ENCODE peak calls at places on chromosomes 13 and 19, in five cellular contexts. One of them, this sample, is unnamed.

GRCh38 chr19:18109731-18110671 is 12.4 kb downstream of the MAST3 start:
- DNase-seq in stimulated activated CD4-positive, alpha-beta T cell treated with anti-CD3 and anti-CD28 coated beads, Interleukin-4, amount 100 ng/mL, for 1 hour: peak
- DNase-seq in GDM1: no peak
- DNase-seq in NCI-H2107: no peak
- DNase-seq in dorsolateral prefrontal cortex: peak
- DNase-seq in this sample: peak

GRCh38 chr13:88014527-88014926 is 343.4 kb downstream of the SLITRK5 start:
- DNase-seq in stimulated activated CD4-positive, alpha-beta T cell treated with anti-CD3 and anti-CD28 coated beads, Interleukin-4, amount 100 ng/mL, for 1 hour: no peak
- DNase-seq in GDM1: no peak
- DNase-seq in NCI-H2107: no peak
- DNase-seq in dorsolateral prefrontal cortex: no peak
- DNase-seq in this sample: no peak

GRCh38 chr19:4456843-4457653 is 546 bp downstream of the UBXN6 start:
- DNase-seq in stimulated activated CD4-positive, alpha-beta T cell treated with anti-CD3 and anti-CD28 coated beads, Interleukin-4, amount 100 ng/mL, for 1 hour: peak
- DNase-seq in GDM1: peak
- DNase-seq in NCI-H2107: no peak
- DNase-seq in dorsolateral prefrontal cortex: no peak
- DNase-seq in this sample: peak

GRCh38 chr19:1066748-1067340 is at the start of gene ARHGAP45:
- DNase-seq in stimulated activated CD4-positive, alpha-beta T cell treated with anti-CD3 and anti-CD28 coated beads, Interleukin-4, amount 100 ng/mL, for 1 hour: peak
- DNase-seq in GDM1: peak
- DNase-seq in NCI-H2107: no peak
- DNase-seq in dorsolateral prefrontal cortex: no peak
- DNase-seq in this sample: peak

GRCh38 chr13:113105032-113105993 is at the start of gene F7:
- DNase-seq in stimulated activated CD4-positive, alpha-beta T cell treated with anti-CD3 and anti-CD28 coated beads, Interleukin-4, amount 100 ng/mL, for 1 hour: no peak
- DNase-seq in GDM1: no peak
- DNase-seq in NCI-H2107: no peak
- DNase-seq in dorsolateral prefrontal cortex: no peak
- DNase-seq in this sample: no peak

GRCh38 chr13:51286135-51287002 is 53.1 kb upstream of the SERPINE3 start:
- DNase-seq in stimulated activated CD4-positive, alpha-beta T cell treated with anti-CD3 and anti-CD28 coated beads, Interleukin-4, amount 100 ng/mL, for 1 hour: peak
- DNase-seq in GDM1: peak
- DNase-seq in NCI-H2107: peak
- DNase-seq in dorsolateral prefrontal cortex: peak
- DNase-seq in this sample: peak

GRCh38 chr19:17522988-17523872 is 11.8 kb downstream of the PGLS start:
- DNase-seq in stimulated activated CD4-positive, alpha-beta T cell treated with anti-CD3 and anti-CD28 coated beads, Interleukin-4, amount 100 ng/mL, for 1 hour: peak
- DNase-seq in GDM1: peak
- DNase-seq in NCI-H2107: no peak
- DNase-seq in dorsolateral prefrontal cortex: no peak
- DNase-seq in this sample: peak

GRCh38 chr13:51330741-51331140 is 8.8 kb upstream of the SERPINE3 start:
- DNase-seq in stimulated activated CD4-positive, alpha-beta T cell treated with anti-CD3 and anti-CD28 coated beads, Interleukin-4, amount 100 ng/mL, for 1 hour: no peak
- DNase-seq in GDM1: peak
- DNase-seq in NCI-H2107: no peak
- DNase-seq in dorsolateral prefrontal cortex: no peak
- DNase-seq in this sample: no peak

GRCh38 chr19:17352608-17353280 is 15.4 kb downstream of the GTPBP3 start:
- DNase-seq in stimulated activated CD4-positive, alpha-beta T cell treated with anti-CD3 and anti-CD28 coated beads, Interleukin-4, amount 100 ng/mL, for 1 hour: no peak
- DNase-seq in GDM1: no peak
- DNase-seq in NCI-H2107: no peak
- DNase-seq in dorsolateral prefrontal cortex: no peak
- DNase-seq in this sample: no peak

GRCh38 chr19:11456659-11457058 is 21.2 kb downstream of the PRKCSH start:
- DNase-seq in stimulated activated CD4-positive, alpha-beta T cell treated with anti-CD3 and anti-CD28 coated beads, Interleukin-4, amount 100 ng/mL, for 1 hour: no peak
- DNase-seq in GDM1: no peak
- DNase-seq in NCI-H2107: no peak
- DNase-seq in dorsolateral prefrontal cortex: no peak
- DNase-seq in this sample: no peak

GRCh38 chr19:12996542-12997094 is 1.3 kb downstream of the NFIX start:
- DNase-seq in stimulated activated CD4-positive, alpha-beta T cell treated with anti-CD3 and anti-CD28 coated beads, Interleukin-4, amount 100 ng/mL, for 1 hour: no peak
- DNase-seq in GDM1: no peak
- DNase-seq in NCI-H2107: no peak
- DNase-seq in dorsolateral prefrontal cortex: no peak
- DNase-seq in this sample: no peak

GRCh38 chr13:106490177-106490576 is 45.3 kb downstream of the EFNB2 start:
- DNase-seq in stimulated activated CD4-positive, alpha-beta T cell treated with anti-CD3 and anti-CD28 coated beads, Interleukin-4, amount 100 ng/mL, for 1 hour: no peak
- DNase-seq in GDM1: no peak
- DNase-seq in NCI-H2107: no peak
- DNase-seq in dorsolateral prefrontal cortex: no peak
- DNase-seq in this sample: no peak

GRCh38 chr13:30204564-30204963 is 102.8 kb downstream of the KATNAL1 start:
- DNase-seq in stimulated activated CD4-positive, alpha-beta T cell treated with anti-CD3 and anti-CD28 coated beads, Interleukin-4, amount 100 ng/mL, for 1 hour: no peak
- DNase-seq in GDM1: no peak
- DNase-seq in NCI-H2107: no peak
- DNase-seq in dorsolateral prefrontal cortex: no peak
- DNase-seq in this sample: no peak

GRCh38 chr13:60139272-60139671 is 24.5 kb downstream of the DIAPH3 start:
- DNase-seq in stimulated activated CD4-positive, alpha-beta T cell treated with anti-CD3 and anti-CD28 coated beads, Interleukin-4, amount 100 ng/mL, for 1 hour: no peak
- DNase-seq in GDM1: no peak
- DNase-seq in NCI-H2107: no peak
- DNase-seq in dorsolateral prefrontal cortex: no peak
- DNase-seq in this sample: no peak

GRCh38 chr13:37194428-37194861 is 89.0 kb upstream of the CSNK1A1L start:
- DNase-seq in stimulated activated CD4-positive, alpha-beta T cell treated with anti-CD3 and anti-CD28 coated beads, Interleukin-4, amount 100 ng/mL, for 1 hour: no peak
- DNase-seq in GDM1: no peak
- DNase-seq in NCI-H2107: no peak
- DNase-seq in dorsolateral prefrontal cortex: no peak
- DNase-seq in this sample: no peak

GRCh38 chr13:73273737-73274136 is 214.9 kb downstream of the KLF5 start:
- DNase-seq in stimulated activated CD4-positive, alpha-beta T cell treated with anti-CD3 and anti-CD28 coated beads, Interleukin-4, amount 100 ng/mL, for 1 hour: no peak
- DNase-seq in GDM1: no peak
- DNase-seq in NCI-H2107: no peak
- DNase-seq in dorsolateral prefrontal cortex: no peak
- DNase-seq in this sample: no peak

GRCh38 chr13:31322702-31323101 is 122.9 kb downstream of the B3GLCT start:
- DNase-seq in stimulated activated CD4-positive, alpha-beta T cell treated with anti-CD3 and anti-CD28 coated beads, Interleukin-4, amount 100 ng/mL, for 1 hour: no peak
- DNase-seq in GDM1: no peak
- DNase-seq in NCI-H2107: no peak
- DNase-seq in dorsolateral prefrontal cortex: no peak
- DNase-seq in this sample: no peak

GRCh38 chr19:2139385-2140192 is 11.8 kb downstream of the AP3D1 start:
- DNase-seq in stimulated activated CD4-positive, alpha-beta T cell treated with anti-CD3 and anti-CD28 coated beads, Interleukin-4, amount 100 ng/mL, for 1 hour: no peak
- DNase-seq in GDM1: no peak
- DNase-seq in NCI-H2107: no peak
- DNase-seq in dorsolateral prefrontal cortex: no peak
- DNase-seq in this sample: no peak

GRCh38 chr13:29935309-29935981 is 85.0 kb upstream of the UBL3 start:
- DNase-seq in stimulated activated CD4-positive, alpha-beta T cell treated with anti-CD3 and anti-CD28 coated beads, Interleukin-4, amount 100 ng/mL, for 1 hour: peak
- DNase-seq in GDM1: peak
- DNase-seq in NCI-H2107: peak
- DNase-seq in dorsolateral prefrontal cortex: no peak
- DNase-seq in this sample: peak

GRCh38 chr13:73767747-73768315 is 366.4 kb downstream of the KLF12 start:
- DNase-seq in stimulated activated CD4-positive, alpha-beta T cell treated with anti-CD3 and anti-CD28 coated beads, Interleukin-4, amount 100 ng/mL, for 1 hour: peak
- DNase-seq in GDM1: no peak
- DNase-seq in NCI-H2107: no peak
- DNase-seq in dorsolateral prefrontal cortex: no peak
- DNase-seq in this sample: peak

GRCh38 chr19:34953092-34953491 is 10.9 kb downstream of the ZNF792 start:
- DNase-seq in stimulated activated CD4-positive, alpha-beta T cell treated with anti-CD3 and anti-CD28 coated beads, Interleukin-4, amount 100 ng/mL, for 1 hour: no peak
- DNase-seq in GDM1: no peak
- DNase-seq in NCI-H2107: no peak
- DNase-seq in dorsolateral prefrontal cortex: no peak
- DNase-seq in this sample: no peak

GRCh38 chr19:768424-768823 is 17.5 kb downstream of the MISP start:
- DNase-seq in stimulated activated CD4-positive, alpha-beta T cell treated with anti-CD3 and anti-CD28 coated beads, Interleukin-4, amount 100 ng/mL, for 1 hour: no peak
- DNase-seq in GDM1: no peak
- DNase-seq in NCI-H2107: no peak
- DNase-seq in dorsolateral prefrontal cortex: no peak
- DNase-seq in this sample: no peak

GRCh38 chr19:16051254-16052025 is 24.9 kb upstream of the TPM4 start:
- DNase-seq in stimulated activated CD4-positive, alpha-beta T cell treated with anti-CD3 and anti-CD28 coated beads, Interleukin-4, amount 100 ng/mL, for 1 hour: no peak
- DNase-seq in GDM1: no peak
- DNase-seq in NCI-H2107: no peak
- DNase-seq in dorsolateral prefrontal cortex: no peak
- DNase-seq in this sample: no peak

GRCh38 chr13:110442946-110443632 is 118.4 kb downstream of the RAB20 start:
- DNase-seq in stimulated activated CD4-positive, alpha-beta T cell treated with anti-CD3 and anti-CD28 coated beads, Interleukin-4, amount 100 ng/mL, for 1 hour: no peak
- DNase-seq in GDM1: no peak
- DNase-seq in NCI-H2107: no peak
- DNase-seq in dorsolateral prefrontal cortex: no peak
- DNase-seq in this sample: no peak

GRCh38 chr13:111270765-111271164 is 49.7 kb upstream of the TEX29 start:
- DNase-seq in stimulated activated CD4-positive, alpha-beta T cell treated with anti-CD3 and anti-CD28 coated beads, Interleukin-4, amount 100 ng/mL, for 1 hour: no peak
- DNase-seq in GDM1: no peak
- DNase-seq in NCI-H2107: no peak
- DNase-seq in dorsolateral prefrontal cortex: no peak
- DNase-seq in this sample: no peak

GRCh38 chr13:91369432-91369831 is 21.9 kb downstream of the MIR17HG start:
- DNase-seq in stimulated activated CD4-positive, alpha-beta T cell treated with anti-CD3 and anti-CD28 coated beads, Interleukin-4, amount 100 ng/mL, for 1 hour: peak
- DNase-seq in GDM1: no peak
- DNase-seq in NCI-H2107: no peak
- DNase-seq in dorsolateral prefrontal cortex: no peak
- DNase-seq in this sample: no peak

GRCh38 chr13:43132911-43133310 is 109.5 kb downstream of the DNAJC15 start:
- DNase-seq in stimulated activated CD4-positive, alpha-beta T cell treated with anti-CD3 and anti-CD28 coated beads, Interleukin-4, amount 100 ng/mL, for 1 hour: no peak
- DNase-seq in GDM1: no peak
- DNase-seq in NCI-H2107: peak
- DNase-seq in dorsolateral prefrontal cortex: no peak
- DNase-seq in this sample: no peak

GRCh38 chr19:44050740-44051653 is 839 bp upstream of the ZNF223 start:
- DNase-seq in stimulated activated CD4-positive, alpha-beta T cell treated with anti-CD3 and anti-CD28 coated beads, Interleukin-4, amount 100 ng/mL, for 1 hour: peak
- DNase-seq in GDM1: no peak
- DNase-seq in NCI-H2107: peak
- DNase-seq in dorsolateral prefrontal cortex: peak
- DNase-seq in this sample: no peak

GRCh38 chr13:101552797-101553196 is 100.3 kb downstream of the ITGBL1 start:
- DNase-seq in stimulated activated CD4-positive, alpha-beta T cell treated with anti-CD3 and anti-CD28 coated beads, Interleukin-4, amount 100 ng/mL, for 1 hour: no peak
- DNase-seq in GDM1: no peak
- DNase-seq in NCI-H2107: no peak
- DNase-seq in dorsolateral prefrontal cortex: no peak
- DNase-seq in this sample: no peak

GRCh38 chr19:18478545-18479311 is 40.8 kb upstream of the ISYNA1 start:
- DNase-seq in stimulated activated CD4-positive, alpha-beta T cell treated with anti-CD3 and anti-CD28 coated beads, Interleukin-4, amount 100 ng/mL, for 1 hour: peak
- DNase-seq in GDM1: peak
- DNase-seq in NCI-H2107: no peak
- DNase-seq in dorsolateral prefrontal cortex: peak
- DNase-seq in this sample: peak

GRCh38 chr19:41879080-41879479 is 2.0 kb downstream of the CD79A start:
- DNase-seq in stimulated activated CD4-positive, alpha-beta T cell treated with anti-CD3 and anti-CD28 coated beads, Interleukin-4, amount 100 ng/mL, for 1 hour: no peak
- DNase-seq in GDM1: no peak
- DNase-seq in NCI-H2107: no peak
- DNase-seq in dorsolateral prefrontal cortex: no peak
- DNase-seq in this sample: no peak

GRCh38 chr13:34942732-34943674 is 933 bp downstream of the NBEA start:
- DNase-seq in stimulated activated CD4-positive, alpha-beta T cell treated with anti-CD3 and anti-CD28 coated beads, Interleukin-4, amount 100 ng/mL, for 1 hour: peak
- DNase-seq in GDM1: no peak
- DNase-seq in NCI-H2107: peak
- DNase-seq in dorsolateral prefrontal cortex: peak
- DNase-seq in this sample: no peak

GRCh38 chr19:49224856-49225255 is 67.3 kb downstream of the TRPM4 start:
- DNase-seq in stimulated activated CD4-positive, alpha-beta T cell treated with anti-CD3 and anti-CD28 coated beads, Interleukin-4, amount 100 ng/mL, for 1 hour: peak
- DNase-seq in GDM1: no peak
- DNase-seq in NCI-H2107: peak
- DNase-seq in dorsolateral prefrontal cortex: no peak
- DNase-seq in this sample: no peak

This sample was measured in activated CD4-positive, CD25-positive, alpha-beta regulatory T cell.